ENCODE peak calls at places on chromosomes 16 and 17, in six cellular contexts. A, P, D, K, Q and I are unnamed samples.

GRCh38 chr17:51351890-51352289 is 91.5 kb downstream of the UTP18 start:
- DNase-seq in A (no peak), P (no peak), D (no peak), K (peak), Q (no peak), I (no peak)

GRCh38 chr16:20904507-20905079 is 4.0 kb downstream of the LYRM1 start:
- DNase-seq in A (no peak), P (no peak), D (no peak), K (no peak), Q (no peak), I (peak)

GRCh38 chr16:79600636-79601091 is at the start of gene MAF:
- DNase-seq in A (peak), P (peak), D (peak), K (peak), Q (peak), I (peak)

GRCh38 chr16:88298166-88298881 is 84.4 kb upstream of the ZNF469 start:
- DNase-seq in A (no peak), P (peak), D (no peak), K (peak), Q (no peak), I (no peak)

GRCh38 chr17:48347203-48347602 is 82.8 kb downstream of the SKAP1 start:
- DNase-seq in A (no peak), P (no peak), D (no peak), K (no peak), Q (no peak), I (no peak)

GRCh38 chr16:31453255-31454204 is 5.8 kb upstream of the ARMC5 start:
- DNase-seq in A (no peak), P (peak), D (no peak), K (no peak), Q (no peak), I (no peak)

GRCh38 chr17:74010903-74011302 is 192.6 kb upstream of the RPL38 start:
- DNase-seq in A (no peak), P (no peak), D (no peak), K (no peak), Q (no peak), I (no peak)

GRCh38 chr16:15773964-15774363 is 82.9 kb downstream of the MYH11 start:
- DNase-seq in A (no peak), P (no peak), D (no peak), K (no peak), Q (no peak), I (no peak)

GRCh38 chr17:71085238-71086033 is 916.1 kb downstream of the KCNJ2 start:
- DNase-seq in A (no peak), P (no peak), D (no peak), K (no peak), Q (peak), I (no peak)

GRCh38 chr17:45036696-45037095 is 14.7 kb downstream of the DCAKD start:
- DNase-seq in A (no peak), P (no peak), D (no peak), K (no peak), Q (no peak), I (no peak)

GRCh38 chr17:64217249-64217652 is 45.8 kb downstream of the TEX2 start:
- DNase-seq in A (no peak), P (no peak), D (no peak), K (no peak), Q (no peak), I (no peak)

GRCh38 chr16:57957396-57958392 is 13.2 kb downstream of the CNGB1 start:
- DNase-seq in A (no peak), P (no peak), D (no peak), K (no peak), Q (no peak), I (no peak)

GRCh38 chr17:49465352-49465751 is 29.7 kb upstream of the NGFR start:
- DNase-seq in A (no peak), P (no peak), D (no peak), K (no peak), Q (no peak), I (no peak)

GRCh38 chr16:65010136-65010535 is 111.7 kb downstream of the CDH11 start:
- DNase-seq in A (no peak), P (no peak), D (no peak), K (no peak), Q (no peak), I (no peak)

GRCh38 chr17:51540151-51540550 is 279.8 kb downstream of the UTP18 start:
- DNase-seq in A (no peak), P (no peak), D (no peak), K (no peak), Q (no peak), I (peak)

GRCh38 chr16:76639685-76640289 is 362.6 kb downstream of the CNTNAP4 start:
- DNase-seq in A (no peak), P (no peak), D (no peak), K (no peak), Q (peak), I (no peak)

GRCh38 chr17:55731586-55732250 is 9.1 kb upstream of the TMEM100 start:
- DNase-seq in A (no peak), P (peak), D (no peak), K (peak), Q (no peak), I (no peak)

GRCh38 chr17:75088902-75089417 is 1.2 kb downstream of the SLC16A5 start:
- DNase-seq in A (no peak), P (no peak), D (no peak), K (no peak), Q (no peak), I (no peak)

GRCh38 chr17:9238340-9239259 is 217.3 kb downstream of the NTN1 start:
- DNase-seq in A (no peak), P (no peak), D (no peak), K (no peak), Q (no peak), I (no peak)

GRCh38 chr17:49987681-49988441 is 7.2 kb downstream of the DLX3 start:
- DNase-seq in A (no peak), P (no peak), D (no peak), K (no peak), Q (peak), I (no peak)

GRCh38 chr16:11481987-11482386 is 104.7 kb downstream of the LITAF start:
- DNase-seq in A (peak), P (no peak), D (no peak), K (no peak), Q (no peak), I (no peak)

GRCh38 chr17:72430611-72431432 is 310.0 kb downstream of the SOX9 start:
- DNase-seq in A (no peak), P (no peak), D (no peak), K (no peak), Q (no peak), I (no peak)

GRCh38 chr16:84136331-84137125 is 8.4 kb downstream of the HSDL1 start:
- DNase-seq in A (no peak), P (no peak), D (no peak), K (no peak), Q (no peak), I (no peak)

GRCh38 chr17:81083125-81083765 is 48.3 kb downstream of the BAIAP2 start:
- DNase-seq in A (no peak), P (no peak), D (no peak), K (no peak), Q (peak), I (no peak)

GRCh38 chr16:77450790-77451487 is 16.1 kb upstream of the ADAMTS18 start:
- DNase-seq in A (no peak), P (no peak), D (no peak), K (no peak), Q (no peak), I (no peak)

GRCh38 chr16:20385844-20386832 is 18.4 kb downstream of the PDILT start:
- DNase-seq in A (peak), P (peak), D (peak), K (peak), Q (peak), I (no peak)

GRCh38 chr16:87410958-87411357 is 18.8 kb downstream of the MAP1LC3B start:
- DNase-seq in A (no peak), P (no peak), D (no peak), K (peak), Q (no peak), I (no peak)

GRCh38 chr17:43217614-43218087 is 6.0 kb downstream of the TMEM106A start:
- DNase-seq in A (no peak), P (no peak), D (no peak), K (no peak), Q (no peak), I (no peak)

GRCh38 chr17:10021239-10021638 is 116.2 kb upstream of the RCVRN start:
- DNase-seq in A (no peak), P (peak), D (no peak), K (no peak), Q (no peak), I (no peak)

GRCh38 chr16:71179569-71179968 is 51.0 kb downstream of the HYDIN start:
- DNase-seq in A (no peak), P (no peak), D (no peak), K (no peak), Q (no peak), I (no peak)

GRCh38 chr17:73156887-73157870 is 7.6 kb upstream of the SSTR2 start:
- DNase-seq in A (no peak), P (no peak), D (no peak), K (no peak), Q (peak), I (no peak)

GRCh38 chr17:28482551-28483199 is 9.2 kb downstream of the SLC13A2 start:
- DNase-seq in A (no peak), P (no peak), D (no peak), K (no peak), Q (no peak), I (no peak)

GRCh38 chr16:30049871-30050270 is 15.7 kb upstream of the ALDOA start:
- DNase-seq in A (no peak), P (no peak), D (no peak), K (no peak), Q (no peak), I (no peak)

GRCh38 chr16:67504190-67505021 is 21.1 kb upstream of the AGRP start:
- DNase-seq in A (no peak), P (no peak), D (peak), K (peak), Q (no peak), I (peak)

GRCh38 chr16:48617711-48618148 is 7.8 kb upstream of the N4BP1 start:
- DNase-seq in A (no peak), P (peak), D (no peak), K (peak), Q (no peak), I (no peak)

GRCh38 chr17:64354824-64355535 is 35.7 kb downstream of the PECAM1 start:
- DNase-seq in A (no peak), P (no peak), D (no peak), K (no peak), Q (no peak), I (no peak)

GRCh38 chr17:63476857-63477470 is at the start of gene ACE:
- DNase-seq in A (no peak), P (no peak), D (no peak), K (peak), Q (peak), I (peak)

GRCh38 chr17:83200231-83200699 is 120.9 kb downstream of the METRNL start:
- DNase-seq in A (no peak), P (peak), D (peak), K (peak), Q (no peak), I (peak)

GRCh38 chr16:85328665-85329058 is 216.4 kb upstream of the CIBAR2 start:
- DNase-seq in A (no peak), P (no peak), D (no peak), K (no peak), Q (no peak), I (no peak)

GRCh38 chr16:85326794-85327181 is 214.5 kb upstream of the CIBAR2 start:
- DNase-seq in A (no peak), P (no peak), D (no peak), K (no peak), Q (no peak), I (no peak)

GRCh38 chr16:85329059-85329812 is 217.0 kb upstream of the CIBAR2 start:
- DNase-seq in A (no peak), P (no peak), D (no peak), K (no peak), Q (peak), I (no peak)

GRCh38 chr16:85326113-85326793 is 214.0 kb upstream of the CIBAR2 start:
- DNase-seq in A (no peak), P (no peak), D (no peak), K (no peak), Q (no peak), I (no peak)

GRCh38 chr16:85327731-85328664 is 215.7 kb upstream of the CIBAR2 start:
- DNase-seq in A (no peak), P (no peak), D (no peak), K (no peak), Q (no peak), I (no peak)
- H3K27ac ChIP-seq in A (no peak), P (no peak), D (no peak), K (peak), Q (no peak), I (no peak)

GRCh38 chr16:7171151-7171550 is 161.5 kb upstream of the RBFOX1 start:
- DNase-seq in A (no peak), P (no peak), D (no peak), K (no peak), Q (no peak), I (no peak)
- H3K4me3 ChIP-seq in A (no peak), P (no peak), D (no peak), K (no peak), Q (no peak), I (no peak)

GRCh38 chr17:77033892-77034404 is 106.8 kb upstream of the SEC14L1 start:
- DNase-seq in A (no peak), P (no peak), D (no peak), K (no peak), Q (no peak), I (no peak)
- H3K27ac ChIP-seq in A (no peak), P (no peak), D (no peak), K (no peak), Q (no peak), I (no peak)

GRCh38 chr16:89368604-89369249 is 121.6 kb downstream of the ANKRD11 start:
- DNase-seq in A (no peak), P (no peak), D (no peak), K (no peak), Q (no peak), I (no peak)
- H3K4me3 ChIP-seq in A (no peak), P (no peak), D (no peak), K (no peak), Q (no peak), I (no peak)

GRCh38 chr16:85891776-85892166 is 7.2 kb upstream of the IRF8 start:
- DNase-seq in A (no peak), P (peak), D (no peak), K (no peak), Q (no peak), I (no peak)
- H3K27ac ChIP-seq in A (no peak), P (no peak), D (no peak), K (no peak), Q (no peak), I (no peak)

GRCh38 chr16:22635345-22635744 is 124.7 kb downstream of the NPIPB5 start:
- DNase-seq in A (no peak), P (no peak), D (no peak), K (no peak), Q (no peak), I (no peak)

GRCh38 chr16:22634913-22635312 is 124.2 kb downstream of the NPIPB5 start:
- DNase-seq in A (no peak), P (no peak), D (no peak), K (no peak), Q (no peak), I (no peak)

GRCh38 chr16:22633280-22633679 is 122.6 kb downstream of the NPIPB5 start:
- DNase-seq in A (no peak), P (no peak), D (no peak), K (no peak), Q (no peak), I (no peak)

GRCh38 chr16:22633794-22634193 is 123.1 kb downstream of the NPIPB5 start:
- DNase-seq in A (no peak), P (no peak), D (no peak), K (no peak), Q (no peak), I (no peak)

GRCh38 chr16:22635801-22636200 is 125.1 kb downstream of the NPIPB5 start:
- DNase-seq in A (no peak), P (no peak), D (no peak), K (no peak), Q (no peak), I (no peak)
- H3K4me3 ChIP-seq in A (no peak), P (no peak), D (no peak), K (no peak), Q (no peak), I (no peak)

GRCh38 chr17:32495347-32496253 is 8.8 kb downstream of the CDK5R1 start:
- DNase-seq in A (no peak), P (no peak), D (no peak), K (no peak), Q (peak), I (no peak)
- H3K27ac ChIP-seq in A (no peak), P (peak), D (no peak), K (peak), Q (no peak), I (no peak)

DNA sequence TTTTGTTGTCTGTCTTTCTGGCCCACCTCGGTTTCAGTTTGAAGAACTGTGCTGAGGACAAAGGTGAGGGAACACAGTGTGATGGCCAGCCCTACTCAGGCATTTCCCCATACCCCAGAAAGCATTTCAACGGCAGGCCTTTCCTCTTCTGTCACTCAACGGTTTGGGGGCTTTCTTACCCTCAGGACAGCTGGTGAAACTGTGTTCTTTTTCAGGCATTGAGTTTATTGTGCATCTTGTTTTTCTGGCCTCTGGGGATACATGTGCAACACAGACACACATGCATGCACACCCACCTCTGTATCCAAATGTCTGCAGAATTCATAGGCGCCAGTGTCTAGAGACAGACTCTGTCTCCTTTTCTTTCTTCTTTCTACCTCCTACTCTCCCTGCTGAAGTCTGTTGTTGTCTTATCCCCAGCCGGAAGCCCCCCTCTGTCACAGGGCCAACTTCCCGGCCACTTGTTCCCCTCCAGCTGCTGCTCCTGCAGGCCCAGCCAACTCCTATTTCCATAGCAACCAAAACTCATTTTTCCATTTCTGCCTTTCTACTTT is 17.0 kb downstream of the CHD9 start:
- DNase-seq in A (no peak), P (no peak), D (no peak), K (peak), Q (peak), I (no peak)
- H3K4me3 ChIP-seq in A (no peak), P (peak), D (no peak), K (peak), Q (no peak), I (no peak)

DNA sequence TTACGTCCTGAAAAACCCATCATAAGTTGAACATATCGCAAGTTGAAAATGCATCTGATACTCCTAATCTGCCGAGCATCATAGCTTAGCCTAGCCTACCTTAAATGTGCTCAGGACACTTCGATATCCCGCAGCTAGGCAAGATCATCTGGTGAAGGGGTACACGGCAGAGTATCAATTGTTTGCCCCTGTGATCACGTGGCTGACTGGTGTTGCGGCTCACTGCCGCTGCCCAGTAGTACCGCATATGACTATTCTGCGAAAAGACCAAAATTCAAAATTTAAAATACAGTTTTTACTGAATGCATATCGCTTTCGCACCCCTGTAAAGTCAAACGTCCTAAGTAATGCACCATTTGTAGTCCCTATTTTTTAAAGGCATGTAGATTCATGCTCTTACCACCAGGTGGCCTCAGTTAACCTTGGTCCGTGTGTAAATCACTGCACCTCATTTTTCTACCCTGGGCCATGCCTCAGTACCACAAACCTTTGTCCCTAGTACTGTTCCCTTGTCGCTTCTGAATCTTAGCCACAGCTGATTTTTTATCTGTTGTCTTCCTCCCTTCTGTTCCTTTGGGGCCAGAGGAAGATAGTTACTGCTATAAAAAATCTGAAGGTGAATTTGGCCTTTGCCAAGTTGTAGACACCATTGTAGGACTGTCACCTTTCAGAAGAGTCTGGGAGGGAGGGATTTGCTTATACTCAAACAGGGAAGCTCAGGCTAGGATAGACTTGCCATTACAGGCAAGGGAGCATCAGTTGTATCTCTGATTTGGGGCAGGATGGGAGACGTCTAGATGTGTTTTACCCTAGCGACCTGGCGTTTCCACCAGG is 34.4 kb downstream of the WWP2 start:
- DNase-seq in A (peak), P (no peak), D (no peak), K (no peak), Q (peak), I (peak)
- H3K27ac ChIP-seq in A (no peak), P (no peak), D (no peak), K (no peak), Q (no peak), I (no peak)